ENCODE peak calls at places on chromosomes 3 and 15, in five cellular contexts. L is dorsolateral prefrontal cortex, A is iPS DF 6.9, P is GM23248, W is heart left ventricle. D is an unnamed sample.

GRCh38 chr15:82540984-82541431 is 751 bp upstream of the RPS17 start:
- DNase-seq in L (no peak), P (peak; percentile 54), W (no peak), A (no peak), D (peak; percentile 35)

GRCh38 chr3:105821433-105821832 is 47.4 kb downstream of the CBLB start:
- DNase-seq in W (no peak), L (no peak), A (no peak), P (no peak), D (peak; percentile 64)

GRCh38 chr3:123605789-123606234 is 21.0 kb upstream of the HACD2 start:
- DNase-seq in W (no peak), A (no peak), P (peak; percentile 19), L (no peak), D (no peak)

GRCh38 chr15:65902373-65902772 is 33.1 kb downstream of the RAB11A start:
- DNase-seq in L (no peak), A (no peak), P (no peak), W (peak; percentile 41), D (peak; percentile 27)

GRCh38 chr15:47794266-47794914 is 77.1 kb downstream of the SEMA6D start:
- DNase-seq in W (no peak), A (no peak), P (peak; percentile 15), L (no peak), D (no peak)

GRCh38 chr3:11774296-11774877 is 72.3 kb downstream of the TAMM41 start:
- DNase-seq in L (no peak), A (peak; percentile 47), P (peak; percentile 56), W (peak; percentile 15), D (peak; percentile 73)

GRCh38 chr3:18071833-18072232 is 329.4 kb upstream of the TBC1D5 start:
- DNase-seq in P (no peak), L (no peak), W (no peak), A (no peak), D (no peak)

GRCh38 chr3:71107926-71108325 is 475.6 kb downstream of the FOXP1 start:
- DNase-seq in A (no peak), L (no peak), P (peak; percentile 71), W (no peak), D (no peak)

GRCh38 chr15:27668471-27669220 is 430.5 kb downstream of the OCA2 start:
- DNase-seq in W (no peak), A (no peak), P (no peak), L (no peak), D (no peak)

GRCh38 chr15:73296621-73297353 is 72.0 kb downstream of the HCN4 start:
- DNase-seq in W (no peak), L (no peak), A (no peak), P (no peak), D (no peak)

GRCh38 chr15:93073465-93073952 is 15.5 kb downstream of the RGMA start:
- DNase-seq in P (no peak), L (no peak), W (no peak), A (no peak), D (no peak)

DNA sequence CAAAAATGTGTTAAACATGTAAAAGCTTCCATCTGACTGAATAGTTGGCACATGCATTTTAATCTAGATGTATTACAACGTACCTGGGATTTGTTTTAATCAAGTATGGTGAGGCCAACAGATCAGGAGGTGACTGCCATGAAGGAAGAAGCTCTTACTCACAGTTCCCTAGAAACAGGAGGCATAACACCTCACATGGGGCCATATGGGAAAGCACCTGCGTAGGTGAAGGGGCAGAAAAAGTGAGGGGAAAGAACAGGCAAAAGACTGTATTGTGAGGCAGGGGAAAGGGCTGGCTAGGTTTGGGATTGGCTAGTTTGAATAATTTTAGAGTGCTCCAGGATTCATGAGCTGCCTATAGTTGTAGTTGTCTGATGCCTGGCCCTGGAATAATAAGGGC is 9.6 kb downstream of the SQOR start:
- DNase-seq in P (no peak), L (no peak), A (no peak), W (no peak), D (no peak)
- H3K4me3 ChIP-seq in P (no peak overlapping the region), L (no peak overlapping the region), A (no peak overlapping the region), W (no peak overlapping the region), D (no peak overlapping the region)

GRCh38 chr3:119173325-119173724 is at the start of gene UPK1B:
- DNase-seq in A (peak; percentile 45), W (no peak), P (no peak), L (no peak), D (no peak)

GRCh38 chr3:119170821-119171220 is 2.6 kb upstream of the UPK1B start:
- DNase-seq in P (peak; percentile 32), W (no peak), L (no peak), A (no peak), D (no peak)

GRCh38 chr3:119177321-119177720 is 3.9 kb downstream of the UPK1B start:
- DNase-seq in L (no peak), W (no peak), A (no peak), P (no peak), D (no peak)

GRCh38 chr3:119176778-119177177 is 3.4 kb downstream of the UPK1B start:
- DNase-seq in P (no peak), A (no peak), L (no peak), W (no peak), D (no peak)

GRCh38 chr3:119175869-119176756 is 2.7 kb downstream of the UPK1B start:
- DNase-seq in W (no peak), P (peak; percentile 89), A (no peak), L (no peak), D (peak; percentile 17)
- H3K4me3 ChIP-seq in W (no peak overlapping the region), P (peak overlapping the region; percentile 39), A (no peak overlapping the region), L (no peak overlapping the region), D (no peak overlapping the region)

GRCh38 chr3:50454671-50455070 is 48.8 kb downstream of the CACNA2D2 start:
- DNase-seq in A (peak; percentile 33), L (no peak), P (no peak), W (no peak), D (peak; percentile 7)

GRCh38 chr3:50453907-50454306 is 49.5 kb downstream of the CACNA2D2 start:
- DNase-seq in P (no peak), A (no peak), L (no peak), W (no peak), D (no peak)

GRCh38 chr3:50448752-50449539 is 54.5 kb downstream of the CACNA2D2 start:
- DNase-seq in P (no peak), W (no peak), A (no peak), L (no peak), D (no peak)

GRCh38 chr3:50447290-50447840 is 56.1 kb downstream of the CACNA2D2 start:
- DNase-seq in P (no peak), W (no peak), A (no peak), L (no peak), D (no peak)

GRCh38 chr3:50450135-50450911 is 53.1 kb downstream of the CACNA2D2 start:
- DNase-seq in P (peak; percentile 71), W (peak; percentile 70), A (no peak), L (peak; percentile 29), D (peak; percentile 33)
- H3K4me3 ChIP-seq in P (no peak overlapping the region), W (peak overlapping the region; percentile 47), A (no peak overlapping the region), L (no peak overlapping the region), D (no peak overlapping the region)

GRCh38 chr15:77599899-77600298 is 32.8 kb downstream of the LINGO1 start:
- DNase-seq in P (peak; percentile 22), L (no peak), W (peak; percentile 79), A (no peak), D (peak; percentile 68)
- H3K4me3 ChIP-seq in P (no peak overlapping the region), L (no peak overlapping the region), W (no peak overlapping the region), A (no peak overlapping the region), D (no peak overlapping the region)

GRCh38 chr3:16496408-16497222 is 16.9 kb downstream of the RFTN1 start:
- DNase-seq in A (no peak), P (no peak), W (no peak), L (no peak), D (no peak)
- H3K4me3 ChIP-seq in A (no peak overlapping the region), P (no peak overlapping the region), W (no peak overlapping the region), L (no peak overlapping the region), D (no peak overlapping the region)

GRCh38 chr3:125306620-125307019 is 68.5 kb downstream of the ZNF148 start:
- DNase-seq in L (no peak), P (no peak), W (no peak), A (no peak), D (no peak)

GRCh38 chr3:125313060-125313635 is 62.0 kb downstream of the ZNF148 start:
- DNase-seq in A (no peak), W (no peak), P (peak; percentile 85), L (no peak), D (peak; percentile 43)

GRCh38 chr3:125310623-125311076 is 64.5 kb downstream of the ZNF148 start:
- DNase-seq in A (no peak), W (no peak), P (no peak), L (no peak), D (no peak)
- H3K4me3 ChIP-seq in A (no peak overlapping the region), W (peak overlapping the region; percentile 24), P (no peak overlapping the region), L (no peak overlapping the region), D (no peak overlapping the region)

GRCh38 chr15:101170568-101171350 is 81.1 kb downstream of the CHSY1 start:
- DNase-seq in P (peak; percentile 94), W (no peak), L (no peak), A (no peak), D (peak; percentile 48)
- H3K4me3 ChIP-seq in P (peak overlapping the region; percentile 13), W (no peak overlapping the region), L (no peak overlapping the region), A (no peak overlapping the region), D (no peak overlapping the region)

DNA sequence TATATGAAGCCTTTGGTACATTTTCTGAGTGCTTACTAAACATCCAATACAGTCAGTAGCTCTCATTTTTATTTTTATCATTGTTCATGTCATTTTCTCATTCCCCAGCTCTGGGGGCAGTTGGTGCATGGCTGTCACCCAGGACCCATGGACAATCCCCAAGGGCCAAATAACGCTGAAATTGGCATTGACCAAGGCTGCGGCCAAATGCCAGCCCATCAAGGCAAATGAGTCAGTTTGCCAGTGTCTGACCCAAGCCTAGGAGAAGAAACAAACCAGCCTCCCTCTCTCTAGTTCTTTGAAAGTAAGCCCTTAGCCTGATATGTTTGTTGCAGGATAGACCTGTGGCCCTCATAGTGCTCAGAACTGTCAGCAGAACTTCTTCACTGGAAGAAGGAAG is 219.2 kb downstream of the THSD4 start:
- DNase-seq in W (no peak), L (no peak), P (no peak), A (no peak), D (no peak)
- H3K4me3 ChIP-seq in W (no peak overlapping the region), L (no peak overlapping the region), P (no peak overlapping the region), A (no peak overlapping the region), D (no peak overlapping the region)

D was measured in choroid plexus epithelial cell.